ENCODE peak calls at places on chromosomes 6 and 20, in five cellular contexts. I is amniotic stem cell, U is HT-29, C is ureter, G is NCI-H510A. R is an unnamed sample.

GRCh38 chr6:132231121-132231520 is 170.2 kb downstream of the MOXD1 start:
- DNase-seq in I (no peak), U (no peak), C (no peak), G (no peak), R (no peak)

GRCh38 chr20:4814696-4815252 is 93.1 kb downstream of the PRND start:
- DNase-seq in I (no peak), U (no peak), C (no peak), G (no peak), R (no peak)

GRCh38 chr20:63186528-63187316 is 29.2 kb downstream of the YTHDF1 start:
- DNase-seq in I (no peak), U (peak; percentile 74), C (no peak), G (no peak), R (no peak)

GRCh38 chr6:17902953-17903352 is 84.5 kb downstream of the KIF13A start:
- DNase-seq in I (no peak), U (no peak), C (no peak), G (no peak), R (no peak)

GRCh38 chr20:59015411-59015810 is 3.8 kb upstream of the TUBB1 start:
- DNase-seq in I (no peak), U (no peak), C (peak; percentile 34), G (no peak), R (no peak)

GRCh38 chr20:57743450-57744095 is 33.8 kb upstream of the PMEPA1 start:
- DNase-seq in I (no peak), U (peak; percentile 23), C (no peak), G (no peak), R (no peak)

GRCh38 chr6:161486326-161486725 is 212.5 kb upstream of the AGPAT4 start:
- DNase-seq in I (peak; percentile 52), U (no peak), C (no peak), G (no peak), R (no peak)

GRCh38 chr20:43119720-43120119 is 70.0 kb downstream of the PTPRT start:
- DNase-seq in I (no peak), U (no peak), C (no peak), G (no peak), R (no peak)

GRCh38 chr6:128336436-128337095 is 183.8 kb downstream of the PTPRK start:
- DNase-seq in I (no peak), U (no peak), C (no peak), G (no peak), R (no peak)

GRCh38 chr6:87806635-87807034 is 104.6 kb upstream of the AKIRIN2 start:
- DNase-seq in I (no peak), U (no peak), C (no peak), G (no peak), R (no peak)

GRCh38 chr6:85498596-85499258 is 48.8 kb downstream of the NT5E start:
- DNase-seq in I (no peak), U (peak; percentile 90), C (no peak), G (no peak), R (no peak)

GRCh38 chr6:118295336-118295735 is 252.8 kb upstream of the PLN start:
- DNase-seq in I (no peak), U (no peak), C (no peak), G (no peak), R (no peak)

GRCh38 chr20:4791121-4791520 is 69.4 kb downstream of the PRND start:
- DNase-seq in I (no peak), U (no peak), C (no peak), G (no peak), R (no peak)

GRCh38 chr20:63930971-63931553 is 25.2 kb downstream of the UCKL1 start:
- DNase-seq in I (no peak), U (peak; percentile 84), C (no peak), G (no peak), R (no peak)

GRCh38 chr6:155582016-155582991 is 126.7 kb upstream of the NOX3 start:
- DNase-seq in I (no peak), U (no peak), C (no peak), G (no peak), R (no peak)

GRCh38 chr6:111480988-111481830 is 1.8 kb downstream of the REV3L start:
- DNase-seq in I (no peak), U (peak; percentile 42), C (no peak), G (no peak), R (no peak)

GRCh38 chr6:2853766-2854393 is 12.2 kb upstream of the SERPINB1 start:
- DNase-seq in I (peak; percentile 48), U (peak; percentile 71), C (no peak), G (no peak), R (no peak)

GRCh38 chr20:20364747-20365558 is 3.0 kb upstream of the INSM1 start:
- DNase-seq in I (no peak), U (no peak), C (no peak), G (peak; percentile 34), R (no peak)

GRCh38 chr6:40854592-40854991 is 184.4 kb downstream of the UNC5CL start:
- DNase-seq in I (no peak), U (no peak), C (no peak), G (no peak), R (no peak)

GRCh38 chr20:30168025-30168799 is 1089.3 kb upstream of the DEFB115 start:
- DNase-seq in I (no peak), U (no peak), C (no peak), G (no peak), R (no peak)

GRCh38 chr6:109434456-109434855 is 6.0 kb downstream of the PPIL6 start:
- DNase-seq in I (no peak), U (no peak), C (peak; percentile 24), G (no peak), R (no peak)

GRCh38 chr6:209432-210103 is 82.7 kb upstream of the DUSP22 start:
- DNase-seq in I (no peak), U (no peak), C (no peak), G (no peak), R (no peak)

GRCh38 chr6:157823523-157824370 is 701 bp downstream of the SNX9 start:
- DNase-seq in I (peak; percentile 52), U (peak; percentile 48), C (peak; percentile 67), G (no peak), R (peak; percentile 43)

GRCh38 chr6:2502096-2502997 is 248.4 kb downstream of the MYLK4 start:
- DNase-seq in I (no peak), U (no peak), C (no peak), G (no peak), R (no peak)